ENCODE peak calls at places on chromosome 7, in five cellular contexts. K is lower lobe of right lung, P is kidney epithelial cell, N is body of pancreas, E is heart right ventricle. F is an unnamed sample.

GRCh38 chr7:30799206-30799975 is 28.2 kb downstream of the MINDY4 start:
- DNase-seq in K (no peak), E (no peak), N (peak), P (peak), F (peak)

GRCh38 chr7:155815332-155816191 is 3.3 kb upstream of the SHH start:
- DNase-seq in E (peak), K (peak), N (peak), P (no peak), F (peak)

GRCh38 chr7:132815696-132816334 is 239.5 kb upstream of the PLXNA4 start:
- DNase-seq in P (peak), K (no peak), E (no peak), N (no peak), F (no peak)

GRCh38 chr7:113824117-113824823 is 94.5 kb downstream of the PPP1R3A start:
- DNase-seq in E (no peak), P (no peak), K (no peak), N (no peak), F (no peak)

GRCh38 chr7:65983965-65984654 is 2.1 kb upstream of the GUSB start:
- DNase-seq in K (no peak), E (no peak), P (peak), N (no peak), F (peak)

GRCh38 chr7:37916673-37917660 is at the start of gene SFRP4:
- DNase-seq in P (no peak), K (peak), E (peak), N (peak), F (peak)

GRCh38 chr7:44060948-44061644 is 4.3 kb downstream of the PGAM2 start:
- DNase-seq in N (no peak), P (no peak), E (peak), K (peak), F (no peak)

GRCh38 chr7:55140221-55140980 is 121.6 kb downstream of the EGFR start:
- DNase-seq in E (no peak), P (peak), K (no peak), N (no peak), F (no peak)

GRCh38 chr7:7595451-7595850 is 28.8 kb downstream of the MIOS start:
- DNase-seq in K (no peak), N (no peak), E (no peak), P (no peak), F (no peak)

GRCh38 chr7:112495156-112495788 is 14.5 kb downstream of the LSMEM1 start:
- DNase-seq in N (no peak), K (no peak), E (no peak), P (no peak), F (no peak)

GRCh38 chr7:15199482-15199881 is 296.9 kb upstream of the DGKB start:
- DNase-seq in P (no peak), N (no peak), K (no peak), E (no peak), F (no peak)
- TF ChIP-seq CTCF in P (peak), N (no peak), K (no peak), E (no peak), F (peak)

GRCh38 chr7:158266817-158267736 is 320.5 kb downstream of the PTPRN2 start:
- DNase-seq in P (no peak), E (no peak), K (no peak), N (no peak), F (no peak)
- TF ChIP-seq CTCF in P (no peak), E (no peak), K (no peak), N (no peak), F (no peak)

DNA sequence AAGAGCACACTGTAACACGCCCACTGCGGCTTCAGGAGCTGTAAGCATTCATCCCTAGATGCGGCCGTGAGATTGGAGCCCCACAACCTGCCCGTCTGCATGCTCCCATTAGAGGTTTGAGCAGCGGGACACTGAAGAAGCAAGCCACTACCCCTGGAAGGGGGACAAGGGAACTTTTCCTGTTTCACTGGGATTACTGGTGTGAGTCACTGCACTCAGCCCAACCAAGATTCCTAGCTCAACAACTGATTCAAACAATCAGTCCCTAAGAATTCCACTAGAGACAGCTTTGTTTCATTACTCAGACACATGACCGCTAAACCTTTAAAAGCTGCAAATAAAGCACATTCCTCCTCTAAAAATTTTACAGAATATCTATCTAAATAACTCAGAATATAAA is 69.8 kb downstream of the ORC5 start:
- DNase-seq in E (no peak), P (peak), K (no peak), N (no peak), F (no peak)
- TF ChIP-seq CTCF in E (no peak), P (no peak), K (no peak), N (no peak), F (no peak)

GRCh38 chr7:139727151-139727705 is 50.6 kb downstream of the HIPK2 start:
- DNase-seq in P (no peak), N (no peak), E (no peak), K (no peak), F (no peak)

GRCh38 chr7:139725843-139726484 is 51.8 kb downstream of the HIPK2 start:
- DNase-seq in N (no peak), P (no peak), E (no peak), K (no peak), F (no peak)

GRCh38 chr7:139730746-139731612 is 46.8 kb downstream of the HIPK2 start:
- DNase-seq in P (no peak), K (peak), N (peak), E (peak), F (no peak)

GRCh38 chr7:139726485-139726869 is 51.3 kb downstream of the HIPK2 start:
- DNase-seq in E (no peak), P (no peak), N (no peak), K (no peak), F (no peak)

DNA sequence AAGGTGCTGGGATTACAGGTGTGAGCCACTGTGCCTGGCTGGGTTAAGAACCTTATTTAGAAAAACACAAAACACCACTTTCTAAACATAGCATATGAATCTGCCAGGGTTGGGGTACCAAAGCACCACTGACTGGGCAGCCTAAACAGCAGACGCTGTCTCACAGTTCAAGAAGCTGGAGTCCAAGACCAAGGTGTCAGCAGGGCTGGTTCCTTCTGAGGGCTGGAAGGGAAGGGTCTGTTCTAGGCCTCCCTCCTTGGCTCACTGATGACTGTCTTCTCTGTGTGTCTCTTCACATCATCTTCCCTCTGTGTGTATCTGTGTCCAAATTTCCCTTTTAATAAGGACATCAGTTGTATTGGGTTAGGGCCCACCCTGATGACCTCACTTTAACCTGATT is 49.6 kb downstream of the HIPK2 start:
- DNase-seq in E (no peak), K (no peak), P (no peak), N (no peak), F (no peak)
- TF ChIP-seq CTCF in E (no peak), K (no peak), P (no peak), N (no peak), F (no peak)

GRCh38 chr7:22296265-22296566 is 60.7 kb downstream of the RAPGEF5 start:
- DNase-seq in P (no peak), E (no peak), K (no peak), N (no peak), F (no peak)

GRCh38 chr7:22291979-22292378 is 65.0 kb downstream of the RAPGEF5 start:
- DNase-seq in E (no peak), K (no peak), P (no peak), N (no peak), F (no peak)

GRCh38 chr7:22296916-22297315 is 60.0 kb downstream of the RAPGEF5 start:
- DNase-seq in P (no peak), K (no peak), E (no peak), N (no peak), F (no peak)

GRCh38 chr7:22292519-22292918 is 64.4 kb downstream of the RAPGEF5 start:
- DNase-seq in P (no peak), E (no peak), K (no peak), N (no peak), F (no peak)

DNA sequence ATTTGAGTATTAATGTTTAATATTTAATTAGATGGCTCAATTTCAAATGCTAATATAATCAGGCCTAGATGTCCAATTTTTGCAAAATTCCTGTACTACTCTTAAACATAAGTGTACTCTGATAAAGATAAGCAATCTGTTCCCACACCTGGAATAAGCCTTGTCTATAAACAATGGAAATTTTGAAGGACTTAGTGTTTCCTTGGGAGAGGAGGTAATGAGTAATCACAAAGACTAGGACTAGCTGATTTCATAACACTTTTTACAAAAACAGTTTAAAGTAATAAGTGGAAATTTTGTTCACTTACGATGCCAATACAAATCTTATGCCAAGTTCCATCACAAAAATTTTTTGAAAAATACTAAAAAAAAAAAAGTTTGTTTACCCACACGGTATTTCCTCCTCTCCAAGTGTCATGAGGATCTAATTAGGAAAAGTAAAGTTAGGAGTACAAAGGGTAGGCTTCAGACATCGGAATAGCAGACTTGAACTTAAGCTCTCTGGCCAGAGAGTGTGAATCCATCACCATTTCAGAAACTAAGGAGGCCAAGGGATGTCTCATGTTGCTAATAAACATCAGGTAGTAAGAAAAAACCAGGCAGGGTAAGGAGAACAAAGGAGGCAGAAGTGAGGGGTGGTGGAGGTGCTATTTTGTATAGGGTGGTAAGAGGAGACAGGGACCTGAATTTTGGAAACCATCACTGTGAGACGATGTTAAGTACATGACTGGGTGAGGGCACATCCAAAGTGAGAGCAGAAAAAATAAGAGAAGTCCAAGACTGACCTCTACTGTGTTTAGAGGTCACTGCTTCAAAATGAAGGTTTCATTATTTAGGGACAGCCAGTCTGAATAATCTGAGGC is 61.3 kb downstream of the RAPGEF5 start:
- DNase-seq in P (no peak), E (no peak), N (no peak), K (no peak), F (no peak)
- TF ChIP-seq CTCF in P (no peak), E (peak), N (peak), K (no peak), F (no peak)

GRCh38 chr7:42385912-42386311 is 148.9 kb upstream of the GLI3 start:
- DNase-seq in E (no peak), P (no peak), K (no peak), N (no peak), F (no peak)
- TF ChIP-seq CTCF in E (no peak), P (peak), K (no peak), N (no peak), F (no peak)

GRCh38 chr7:137418841-137419240 is 75.3 kb upstream of the PTN start:
- DNase-seq in E (no peak), N (no peak), P (no peak), K (no peak), F (no peak)
- TF ChIP-seq CTCF in E (no peak), N (no peak), P (no peak), K (no peak), F (no peak)

GRCh38 chr7:78433421-78433820 is 634.8 kb downstream of the PHTF2 start:
- DNase-seq in N (no peak), E (no peak), P (no peak), K (no peak), F (no peak)

GRCh38 chr7:78437118-78437517 is 638.5 kb downstream of the PHTF2 start:
- DNase-seq in K (no peak), E (no peak), P (peak), N (no peak), F (no peak)

GRCh38 chr7:78438433-78438832 is 639.9 kb downstream of the PHTF2 start:
- DNase-seq in P (no peak), K (no peak), E (no peak), N (no peak), F (no peak)

GRCh38 chr7:78435355-78435754 is 636.8 kb downstream of the PHTF2 start:
- DNase-seq in K (no peak), P (no peak), E (no peak), N (no peak), F (no peak)

DNA sequence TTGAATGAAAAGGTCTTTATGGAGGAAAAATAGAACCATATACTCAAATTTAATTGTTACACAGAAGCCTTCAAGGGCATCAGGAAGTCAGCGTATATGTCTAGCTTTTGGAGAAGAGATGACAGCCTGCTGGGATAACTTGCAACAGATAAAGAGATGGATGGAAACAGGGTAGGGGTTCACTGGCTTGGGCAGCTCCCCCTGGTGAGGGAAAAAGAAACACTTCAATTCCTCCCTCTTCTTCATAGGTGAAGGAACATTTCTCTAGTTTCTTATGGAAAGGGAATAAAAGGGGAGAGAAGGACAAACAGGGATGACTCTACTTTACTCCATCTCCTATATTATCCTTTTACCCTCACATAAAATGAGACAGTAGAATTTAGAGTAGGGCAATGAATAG is 635.7 kb downstream of the PHTF2 start:
- DNase-seq in E (no peak), N (no peak), P (no peak), K (no peak), F (no peak)
- TF ChIP-seq CTCF in E (no peak), N (no peak), P (no peak), K (no peak), F (no peak)

GRCh38 chr7:115676080-115676479 is 354.5 kb downstream of the TFEC start:
- DNase-seq in K (no peak), E (no peak), N (no peak), P (no peak), F (peak)
- TF ChIP-seq CTCF in K (no peak), E (no peak), N (no peak), P (peak), F (no peak)

GRCh38 chr7:3961857-3962503 is 660.9 kb downstream of the SDK1 start:
- DNase-seq in P (no peak), E (no peak), K (no peak), N (no peak), F (no peak)
- TF ChIP-seq CTCF in P (no peak), E (no peak), K (no peak), N (no peak), F (no peak)